ENCODE peak calls at places on chromosomes 4 and X, in four cellular contexts. F is neural crest cell, D is tibial artery, O is mammary epithelial cell. L is an unnamed sample.

GRCh38 chrX:135295238-135295943 is 13.9 kb upstream of the ETDC start:
- DNase-seq in O (no peak), D (peak), F (peak), L (peak)

GRCh38 chr4:117971406-117971805 is 62.9 kb upstream of the NDST3 start:
- DNase-seq in F (no peak), O (no peak), D (no peak), L (no peak)

GRCh38 chr4:41991916-41992767 is 1.8 kb downstream of the SLC30A9 start:
- DNase-seq in D (no peak), F (no peak), O (peak), L (no peak)

GRCh38 chrX:15416133-15416993 is 32.1 kb upstream of the VEGFD start:
- DNase-seq in F (no peak), O (no peak), D (no peak), L (no peak)

GRCh38 chrX:22300130-22300529 is 27.4 kb downstream of the CBLL2 start:
- DNase-seq in D (peak), F (no peak), O (peak), L (no peak)

GRCh38 chr4:57098945-57099344 is 11.2 kb downstream of the IGFBP7 start:
- DNase-seq in D (no peak), O (peak), F (no peak), L (no peak)

GRCh38 chrX:9438950-9439494 is 25.8 kb upstream of the TBL1X start:
- DNase-seq in F (no peak), D (no peak), O (no peak), L (no peak)

GRCh38 chrX:77597090-77597489 is 149.9 kb downstream of the FGF16 start:
- DNase-seq in D (no peak), F (no peak), O (peak), L (no peak)

GRCh38 chr4:83334425-83335241 is at the start of gene HPSE:
- DNase-seq in D (peak), O (peak), F (peak), L (peak)

GRCh38 chrX:6151971-6152370 is 76.7 kb downstream of the NLGN4X start:
- DNase-seq in O (no peak), D (no peak), F (no peak), L (no peak)

GRCh38 chrX:119667111-119667928 is 25.6 kb downstream of the SEPTIN6 start:
- DNase-seq in F (no peak), D (no peak), O (no peak), L (no peak)

GRCh38 chrX:70088791-70089190 is 26.5 kb downstream of the OTUD6A start:
- DNase-seq in D (no peak), F (no peak), O (no peak), L (no peak)

GRCh38 chrX:23434356-23434884 is 99.8 kb downstream of the PTCHD1 start:
- DNase-seq in F (no peak), D (peak), O (peak), L (no peak)

GRCh38 chr4:108360857-108361820 is 192.4 kb upstream of the LEF1 start:
- DNase-seq in D (no peak), F (no peak), O (peak), L (peak)

GRCh38 chrX:110087485-110088356 is 84.8 kb downstream of the TMEM164 start:
- DNase-seq in O (peak), F (no peak), D (no peak), L (no peak)

GRCh38 chr4:42627887-42628646 is 28.8 kb downstream of the ATP8A1 start:
- DNase-seq in F (no peak), D (peak), O (no peak), L (no peak)

GRCh38 chr4:41044791-41045190 is 169.6 kb downstream of the APBB2 start:
- DNase-seq in D (no peak), F (no peak), O (no peak), L (no peak)

GRCh38 chr4:93199492-93199891 is 629.1 kb upstream of the ATOH1 start:
- DNase-seq in F (peak), D (no peak), O (peak), L (peak)

GRCh38 chr4:31234494-31234893 is 514.3 kb downstream of the PCDH7 start:
- DNase-seq in D (no peak), O (peak), F (no peak), L (no peak)

GRCh38 chr4:23934915-23935314 is 45.1 kb upstream of the PPARGC1A start:
- DNase-seq in O (peak), F (no peak), D (peak), L (no peak)

GRCh38 chrX:68720851-68721250 is 73.4 kb downstream of the STARD8 start:
- DNase-seq in F (no peak), D (no peak), O (no peak), L (no peak)

GRCh38 chr4:142846105-142846728 is at the start of gene INPP4B:
- DNase-seq in F (peak), D (peak), O (peak), L (peak)

GRCh38 chrX:45771560-45772340 is 571.1 kb upstream of the DIPK2B start:
- DNase-seq in F (no peak), O (peak), D (no peak), L (no peak)

GRCh38 chr4:96183630-96184029 is 343.7 kb downstream of the PDHA2 start:
- DNase-seq in O (no peak), F (no peak), D (no peak), L (no peak)

GRCh38 chr4:134773497-134774000 is 572.0 kb upstream of the PABPC4L start:
- DNase-seq in O (no peak), F (no peak), D (no peak), L (no peak)

GRCh38 chr4:92241094-92241493 is 62.7 kb upstream of the GRID2 start:
- DNase-seq in F (no peak), D (no peak), O (peak), L (no peak)

GRCh38 chrX:96771500-96771899 is 86.9 kb downstream of the DIAPH2 start:
- DNase-seq in D (no peak), O (no peak), F (no peak), L (no peak)

GRCh38 chr4:2713337-2713736 is 42.8 kb downstream of the TNIP2 start:
- DNase-seq in D (peak), F (no peak), O (no peak), L (no peak)

GRCh38 chr4:2714918-2715317 is 41.2 kb downstream of the TNIP2 start:
- DNase-seq in F (no peak), D (no peak), O (no peak), L (no peak)

GRCh38 chr4:2712261-2712842 is 43.8 kb downstream of the TNIP2 start:
- DNase-seq in D (peak), O (no peak), F (no peak), L (peak)

GRCh38 chr4:2715426-2715825 is 40.7 kb downstream of the TNIP2 start:
- DNase-seq in D (no peak), O (no peak), F (no peak), L (no peak)

GRCh38 chr4:2714071-2714770 is 41.9 kb downstream of the TNIP2 start:
- DNase-seq in D (peak), O (no peak), F (no peak), L (no peak)
- TF ChIP-seq CTCF in D (no peak), O (no peak), F (no peak), L (no peak)

GRCh38 chr4:139453041-139453370 is 915 bp upstream of the RAB33B start:
- DNase-seq in F (no peak), D (no peak), O (peak), L (no peak)

GRCh38 chr4:139454111-139454600 is at the start of gene RAB33B:
- DNase-seq in D (peak), O (no peak), F (no peak), L (no peak)

GRCh38 chr4:139454646-139455045 is 725 bp downstream of the RAB33B start:
- DNase-seq in F (no peak), D (no peak), O (no peak), L (no peak)

GRCh38 chr4:139452000-139452399 is 1.9 kb upstream of the RAB33B start:
- DNase-seq in F (no peak), O (no peak), D (no peak), L (no peak)

GRCh38 chr4:139453371-139454110 is 380 bp upstream of the RAB33B start:
- DNase-seq in F (peak), D (peak), O (peak), L (peak)
- TF ChIP-seq CTCF in F (peak), D (no peak), O (no peak), L (no peak)

GRCh38 chr4:77819836-77820679 is 890 bp upstream of the CNOT6L start:
- DNase-seq in D (peak), F (peak), O (peak), L (peak)
- TF ChIP-seq CTCF in D (no peak), F (no peak), O (no peak), L (no peak)

GRCh38 chrX:152641996-152642395 is 4.3 kb downstream of the GABRQ start:
- DNase-seq in O (no peak), D (no peak), F (no peak), L (peak)
- TF ChIP-seq CTCF in O (peak), D (no peak), F (no peak), L (no peak)

DNA sequence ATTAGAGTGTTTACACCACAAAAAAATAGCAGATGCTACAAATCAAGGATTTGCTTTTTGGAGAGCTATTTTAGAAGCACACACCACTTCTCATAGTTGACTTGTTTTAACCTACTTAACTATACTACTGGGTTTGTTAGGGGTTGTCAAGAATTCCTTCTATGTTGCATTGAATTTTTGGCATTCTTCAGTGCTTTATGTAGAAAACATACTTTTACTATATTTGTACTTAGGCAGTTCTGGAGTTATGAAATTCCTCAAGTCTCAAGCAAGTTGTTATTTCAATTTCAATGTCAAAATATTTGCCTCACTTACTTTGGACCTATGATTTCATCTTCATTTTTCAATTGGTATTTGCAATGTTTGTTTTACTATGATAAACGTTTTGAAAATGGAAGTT is 449.6 kb downstream of the GLUD2 start:
- DNase-seq in D (no peak), O (no peak), F (no peak), L (no peak)
- TF ChIP-seq CTCF in D (no peak), O (no peak), F (no peak), L (no peak)

DNA sequence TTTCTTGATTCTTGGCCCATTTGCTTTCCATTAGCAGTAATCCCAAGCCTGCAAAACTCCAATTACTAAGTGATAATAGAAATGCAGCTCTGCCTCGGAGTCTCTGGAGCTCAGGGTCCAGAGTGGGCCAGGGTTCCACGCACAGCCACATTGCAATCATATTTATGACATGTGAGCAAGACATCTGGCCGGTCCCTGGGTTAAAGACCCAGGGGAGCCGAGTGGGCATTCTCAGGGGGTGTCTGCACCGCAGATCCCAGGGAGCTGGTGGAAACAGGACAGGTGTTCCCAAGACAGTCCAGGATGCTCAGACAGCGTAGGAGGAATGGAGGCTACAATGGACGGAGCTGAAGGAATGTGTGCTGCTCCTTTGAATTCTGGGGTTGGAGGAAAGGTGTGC is 41.2 kb downstream of the DCTD start:
- DNase-seq in D (peak), O (no peak), F (no peak), L (no peak)
- TF ChIP-seq CTCF in D (no peak), O (no peak), F (no peak), L (no peak)

DNA sequence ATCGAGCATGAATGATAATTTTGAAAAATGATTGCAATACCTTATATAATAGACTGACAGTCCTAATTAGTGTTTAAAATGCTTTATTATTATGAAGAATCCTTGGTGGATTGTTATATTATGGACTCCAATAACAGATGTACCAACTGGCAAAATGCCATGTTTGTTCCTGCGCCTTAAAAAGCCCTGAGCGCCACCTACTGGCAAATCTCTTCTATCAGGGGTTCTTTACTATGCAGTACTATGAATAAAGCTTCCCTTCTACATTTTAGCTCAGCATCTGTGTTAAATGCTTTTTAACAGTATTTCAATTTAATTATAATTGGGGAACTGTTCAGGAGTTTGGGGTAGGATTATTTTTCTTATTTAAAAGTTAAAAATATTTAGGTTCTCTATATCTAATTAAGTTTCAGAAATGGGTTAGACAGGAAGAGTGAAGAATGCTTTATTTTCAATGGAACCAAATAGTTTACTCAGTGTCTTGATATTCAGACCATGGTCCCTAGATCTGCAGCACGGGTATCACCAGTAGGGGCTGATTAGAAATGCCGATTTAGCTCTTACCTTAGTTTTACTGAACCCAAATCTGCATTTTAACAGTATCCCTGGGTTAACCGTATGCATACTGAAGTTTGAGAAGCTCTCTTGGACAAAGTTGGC is 20.0 kb downstream of the CFAP97 start:
- DNase-seq in F (peak), O (peak), D (peak), L (peak)
- TF ChIP-seq CTCF in F (peak), O (peak), D (peak), L (peak)

DNA sequence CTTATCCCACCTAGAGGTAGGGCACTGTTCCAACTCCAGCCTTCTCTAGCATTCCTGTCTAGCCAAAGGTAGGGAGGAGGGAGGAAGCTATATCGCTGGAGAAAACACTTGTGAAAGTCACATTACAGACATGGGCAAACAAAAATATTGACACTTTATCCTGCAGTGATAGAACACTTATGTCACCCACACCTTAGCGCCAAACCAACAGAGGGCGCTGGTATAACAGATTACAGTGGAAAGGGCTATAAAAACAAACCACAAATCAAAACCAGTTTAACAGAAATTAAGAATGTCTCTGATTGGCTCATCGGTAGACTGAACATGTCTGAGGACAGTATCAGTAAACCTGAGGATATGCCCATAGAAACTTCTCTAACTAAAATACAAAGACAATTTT is 451.3 kb downstream of the TLL1 start:
- DNase-seq in F (peak), O (peak), D (no peak), L (peak)
- TF ChIP-seq CTCF in F (peak), O (peak), D (peak), L (peak)

DNA sequence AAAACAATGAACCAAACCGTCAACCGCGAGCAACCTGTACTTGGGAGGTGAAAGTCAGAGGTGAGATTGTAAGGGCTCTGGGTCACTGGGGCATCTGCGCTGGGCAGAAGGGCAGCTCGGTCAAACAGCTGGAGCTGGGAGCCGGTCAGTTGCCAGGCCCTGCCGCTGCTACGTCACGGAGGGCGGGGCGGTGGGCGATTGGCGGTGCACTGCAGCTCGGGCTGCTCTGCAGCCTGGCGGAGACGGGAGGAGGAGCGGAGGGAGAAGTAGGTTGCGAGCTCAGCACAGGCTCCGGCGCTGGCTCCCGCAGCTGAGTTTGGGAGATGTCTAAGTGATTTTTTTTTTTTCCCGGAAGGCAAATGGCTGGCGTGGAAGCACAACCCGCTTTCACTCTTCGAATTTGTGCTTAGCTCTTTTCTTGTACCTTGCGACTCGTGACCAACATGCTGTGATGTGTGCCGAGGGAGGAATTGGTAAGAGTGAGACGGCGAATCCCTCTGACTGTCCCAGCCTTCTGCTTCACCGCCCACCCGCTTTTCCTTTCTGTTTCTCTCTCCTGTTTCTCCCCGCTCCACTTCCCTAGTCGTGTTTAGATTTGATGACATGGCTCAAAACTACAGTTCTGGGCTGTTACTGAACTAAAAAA is at the start of gene ATP10D:
- DNase-seq in D (peak), F (peak), O (peak), L (peak)
- TF ChIP-seq CTCF in D (peak), F (no peak), O (peak), L (no peak)

DNA sequence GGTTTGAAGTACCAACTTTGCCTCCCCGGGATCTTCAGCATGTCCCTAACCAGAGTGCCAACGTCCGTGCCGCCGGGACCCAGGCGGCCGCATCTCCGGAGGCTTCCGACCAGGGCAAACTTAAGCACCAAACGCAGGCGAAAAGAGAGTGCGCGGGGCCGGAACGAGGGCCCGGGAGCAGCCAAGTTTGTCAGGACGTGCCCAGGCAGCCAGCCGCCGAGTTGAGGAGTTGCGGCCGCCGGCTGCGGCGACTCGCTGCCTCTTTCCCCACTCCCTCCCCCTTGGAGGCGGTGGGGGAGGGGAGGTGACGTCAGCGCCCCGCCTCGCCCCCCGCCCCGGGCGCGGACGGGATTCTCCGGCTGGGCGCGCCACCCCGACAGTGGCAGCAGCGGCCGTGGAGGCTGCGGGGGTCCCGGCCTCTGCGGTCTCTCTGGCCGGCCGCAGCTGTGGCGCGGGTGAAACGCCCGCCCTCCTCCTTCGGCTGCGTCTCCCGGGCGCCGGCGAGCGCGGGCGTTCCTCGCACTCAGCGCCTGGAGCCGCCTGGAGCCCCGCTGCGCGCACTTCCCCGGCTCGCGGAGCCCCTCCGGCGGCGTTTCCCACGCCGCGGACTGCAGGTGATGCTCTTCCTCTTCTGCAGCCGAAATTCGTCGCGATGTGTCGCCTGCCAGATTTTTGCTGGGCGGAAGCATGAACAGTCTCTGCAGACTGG is 2.9 kb upstream of the FAT1 start:
- DNase-seq in D (peak), O (peak), F (peak), L (peak)
- TF ChIP-seq CTCF in D (peak), O (peak), F (no peak), L (no peak)

L was measured in endothelial cell.